ENCODE peak calls at places on chromosomes 12 and 14, in ten cellular contexts. One of them, this sample, is unnamed.

GRCh38 chr14:59427653-59428578 is 37.3 kb downstream of the GPR135 start:
- DNase-seq in HAP-1: no peak
- DNase-seq in AG09309: no peak
- DNase-seq in stomach: no peak
- DNase-seq in IMR-90: no peak
- DNase-seq in ovary: peak; percentile 49
- DNase-seq in AG04450: no peak
- DNase-seq in cardiac fibroblast: peak; percentile 69
- DNase-seq in A549: no peak
- DNase-seq in GM23248: peak; percentile 59
- DNase-seq in this sample: no peak

GRCh38 chr14:100304825-100305445 is 1.3 kb downstream of the SLC25A29 start:
- DNase-seq in HAP-1: peak; percentile 39
- DNase-seq in AG09309: no peak
- DNase-seq in stomach: peak; percentile 88
- DNase-seq in IMR-90: peak; percentile 22
- DNase-seq in ovary: peak; percentile 71
- DNase-seq in AG04450: no peak
- DNase-seq in cardiac fibroblast: peak; percentile 57
- DNase-seq in A549: peak; percentile 36
- DNase-seq in GM23248: peak; percentile 59
- DNase-seq in this sample: peak; percentile 43

GRCh38 chr14:89330236-89331002 is 86.6 kb downstream of the FOXN3 start:
- DNase-seq in HAP-1: no peak
- DNase-seq in AG09309: peak; percentile 72
- DNase-seq in stomach: no peak
- DNase-seq in IMR-90: peak; percentile 97
- DNase-seq in ovary: peak; percentile 75
- DNase-seq in AG04450: peak; percentile 79
- DNase-seq in cardiac fibroblast: peak; percentile 75
- DNase-seq in A549: no peak
- DNase-seq in GM23248: peak; percentile 96
- DNase-seq in this sample: no peak

GRCh38 chr14:38250316-38250715 is 5.6 kb downstream of the CLEC14A start:
- DNase-seq in HAP-1: no peak
- DNase-seq in AG09309: no peak
- DNase-seq in stomach: no peak
- DNase-seq in IMR-90: peak; percentile 24
- DNase-seq in ovary: no peak
- DNase-seq in AG04450: no peak
- DNase-seq in cardiac fibroblast: no peak
- DNase-seq in A549: no peak
- DNase-seq in GM23248: no peak
- DNase-seq in this sample: no peak

GRCh38 chr14:89598548-89599186 is 181.6 kb upstream of the FOXN3 start:
- DNase-seq in HAP-1: no peak
- DNase-seq in AG09309: no peak
- DNase-seq in stomach: no peak
- DNase-seq in IMR-90: peak; percentile 38
- DNase-seq in ovary: no peak
- DNase-seq in AG04450: no peak
- DNase-seq in cardiac fibroblast: peak; percentile 21
- DNase-seq in A549: no peak
- DNase-seq in GM23248: peak; percentile 13
- DNase-seq in this sample: no peak

GRCh38 chr14:45426685-45427282 is 173.8 kb upstream of the MIS18BP1 start:
- DNase-seq in HAP-1: peak; percentile 57
- DNase-seq in AG09309: peak; percentile 8
- DNase-seq in stomach: no peak
- DNase-seq in IMR-90: peak; percentile 34
- DNase-seq in ovary: no peak
- DNase-seq in AG04450: no peak
- DNase-seq in cardiac fibroblast: peak; percentile 46
- DNase-seq in A549: peak; percentile 11
- DNase-seq in GM23248: peak; percentile 49
- DNase-seq in this sample: peak; percentile 10

GRCh38 chr12:57844725-57845477 is 1.6 kb downstream of the CTDSP2 start:
- DNase-seq in HAP-1: peak; percentile 49
- DNase-seq in AG09309: no peak
- DNase-seq in stomach: peak; percentile 58
- DNase-seq in IMR-90: peak; percentile 86
- DNase-seq in ovary: peak; percentile 87
- DNase-seq in AG04450: peak; percentile 57
- DNase-seq in cardiac fibroblast: peak; percentile 95
- DNase-seq in A549: peak; percentile 71
- DNase-seq in GM23248: peak; percentile 93
- DNase-seq in this sample: peak; percentile 40

GRCh38 chr12:75528692-75529091 is 17.3 kb upstream of the KRR1 start:
- DNase-seq in HAP-1: no peak
- DNase-seq in AG09309: no peak
- DNase-seq in stomach: no peak
- DNase-seq in IMR-90: no peak
- DNase-seq in ovary: no peak
- DNase-seq in AG04450: no peak
- DNase-seq in cardiac fibroblast: no peak
- DNase-seq in A549: no peak
- DNase-seq in GM23248: no peak
- DNase-seq in this sample: no peak

GRCh38 chr12:80838024-80838658 is 99.6 kb downstream of the LIN7A start:
- DNase-seq in HAP-1: no peak
- DNase-seq in AG09309: no peak
- DNase-seq in stomach: no peak
- DNase-seq in IMR-90: no peak
- DNase-seq in ovary: no peak
- DNase-seq in AG04450: no peak
- DNase-seq in cardiac fibroblast: no peak
- DNase-seq in A549: no peak
- DNase-seq in GM23248: no peak
- DNase-seq in this sample: no peak

GRCh38 chr12:23303821-23304220 is 645.6 kb downstream of the SOX5 start:
- DNase-seq in HAP-1: no peak
- DNase-seq in AG09309: no peak
- DNase-seq in stomach: no peak
- DNase-seq in IMR-90: no peak
- DNase-seq in ovary: no peak
- DNase-seq in AG04450: no peak
- DNase-seq in cardiac fibroblast: no peak
- DNase-seq in A549: no peak
- DNase-seq in GM23248: no peak
- DNase-seq in this sample: no peak

GRCh38 chr12:51923506-51924365 is 16.4 kb downstream of the ACVRL1 start:
- DNase-seq in HAP-1: no peak
- DNase-seq in AG09309: no peak
- DNase-seq in stomach: peak; percentile 61
- DNase-seq in IMR-90: no peak
- DNase-seq in ovary: peak; percentile 46
- DNase-seq in AG04450: no peak
- DNase-seq in cardiac fibroblast: peak; percentile 57
- DNase-seq in A549: peak; percentile 49
- DNase-seq in GM23248: peak; percentile 74
- DNase-seq in this sample: no peak

GRCh38 chr12:118140825-118141224 is 4.9 kb downstream of the PEBP1 start:
- DNase-seq in HAP-1: no peak
- DNase-seq in AG09309: no peak
- DNase-seq in stomach: no peak
- DNase-seq in IMR-90: no peak
- DNase-seq in ovary: no peak
- DNase-seq in AG04450: no peak
- DNase-seq in cardiac fibroblast: no peak
- DNase-seq in A549: no peak
- DNase-seq in GM23248: no peak
- DNase-seq in this sample: no peak

GRCh38 chr12:118035194-118036041 is 18.9 kb downstream of the RFC5 start:
- DNase-seq in HAP-1: no peak
- DNase-seq in AG09309: no peak
- DNase-seq in stomach: no peak
- DNase-seq in IMR-90: peak; percentile 22
- DNase-seq in ovary: no peak
- DNase-seq in AG04450: no peak
- DNase-seq in cardiac fibroblast: peak; percentile 18
- DNase-seq in A549: no peak
- DNase-seq in GM23248: peak; percentile 74
- DNase-seq in this sample: no peak

GRCh38 chr12:26304273-26304672 is 108.9 kb downstream of the SSPN start:
- DNase-seq in HAP-1: no peak
- DNase-seq in AG09309: no peak
- DNase-seq in stomach: no peak
- DNase-seq in IMR-90: no peak
- DNase-seq in ovary: no peak
- DNase-seq in AG04450: no peak
- DNase-seq in cardiac fibroblast: no peak
- DNase-seq in A549: no peak
- DNase-seq in GM23248: no peak
- DNase-seq in this sample: no peak

GRCh38 chr14:104180561-104181165 is 42.3 kb downstream of the KIF26A start:
- DNase-seq in HAP-1: no peak
- DNase-seq in AG09309: no peak
- DNase-seq in stomach: no peak
- DNase-seq in IMR-90: no peak
- DNase-seq in ovary: no peak
- DNase-seq in AG04450: no peak
- DNase-seq in cardiac fibroblast: no peak
- DNase-seq in A549: no peak
- DNase-seq in GM23248: no peak
- DNase-seq in this sample: no peak

GRCh38 chr12:49541911-49542505 is 3.2 kb downstream of the KCNH3 start:
- DNase-seq in HAP-1: no peak
- DNase-seq in AG09309: no peak
- DNase-seq in stomach: no peak
- DNase-seq in IMR-90: no peak
- DNase-seq in ovary: no peak
- DNase-seq in AG04450: no peak
- DNase-seq in cardiac fibroblast: no peak
- DNase-seq in A549: no peak
- DNase-seq in GM23248: no peak
- DNase-seq in this sample: no peak

GRCh38 chr14:91533623-91534022 is 23.5 kb upstream of the PPP4R3A start:
- DNase-seq in HAP-1: no peak
- DNase-seq in AG09309: no peak
- DNase-seq in stomach: no peak
- DNase-seq in IMR-90: no peak
- DNase-seq in ovary: no peak
- DNase-seq in AG04450: no peak
- DNase-seq in cardiac fibroblast: no peak
- DNase-seq in A549: no peak
- DNase-seq in GM23248: no peak
- DNase-seq in this sample: no peak

GRCh38 chr12:120652671-120653435 is 12.4 kb downstream of the CABP1 start:
- DNase-seq in HAP-1: no peak
- DNase-seq in AG09309: no peak
- DNase-seq in stomach: no peak
- DNase-seq in IMR-90: no peak
- DNase-seq in ovary: no peak
- DNase-seq in AG04450: no peak
- DNase-seq in cardiac fibroblast: no peak
- DNase-seq in A549: no peak
- DNase-seq in GM23248: no peak
- DNase-seq in this sample: no peak

GRCh38 chr12:46442239-46442638 is 69.7 kb upstream of the SLC38A2 start:
- DNase-seq in HAP-1: no peak
- DNase-seq in AG09309: no peak
- DNase-seq in stomach: no peak
- DNase-seq in IMR-90: peak; percentile 82
- DNase-seq in ovary: no peak
- DNase-seq in AG04450: no peak
- DNase-seq in cardiac fibroblast: peak; percentile 51
- DNase-seq in A549: no peak
- DNase-seq in GM23248: peak; percentile 82
- DNase-seq in this sample: no peak
- H3K4me3 ChIP-seq in HAP-1: no peak overlapping the region
- H3K4me3 ChIP-seq in AG09309: no peak overlapping the region
- H3K4me3 ChIP-seq in stomach: no peak overlapping the region
- H3K4me3 ChIP-seq in IMR-90: no peak overlapping the region
- H3K4me3 ChIP-seq in ovary: no peak overlapping the region
- H3K4me3 ChIP-seq in AG04450: no peak overlapping the region
- H3K4me3 ChIP-seq in cardiac fibroblast: no peak overlapping the region
- H3K4me3 ChIP-seq in A549: no peak overlapping the region
- H3K4me3 ChIP-seq in GM23248: peak overlapping the region; percentile 41
- H3K4me3 ChIP-seq in this sample: no peak overlapping the region

GRCh38 chr12:96487634-96488033 is 1.7 kb upstream of the CFAP54 start:
- DNase-seq in HAP-1: no peak
- DNase-seq in AG09309: no peak
- DNase-seq in stomach: no peak
- DNase-seq in IMR-90: no peak
- DNase-seq in ovary: no peak
- DNase-seq in AG04450: no peak
- DNase-seq in cardiac fibroblast: no peak
- DNase-seq in A549: no peak
- DNase-seq in GM23248: no peak
- DNase-seq in this sample: no peak
- H3K4me3 ChIP-seq in HAP-1: no peak overlapping the region
- H3K4me3 ChIP-seq in AG09309: no peak overlapping the region
- H3K4me3 ChIP-seq in stomach: no peak overlapping the region
- H3K4me3 ChIP-seq in IMR-90: no peak overlapping the region
- H3K4me3 ChIP-seq in ovary: no peak overlapping the region
- H3K4me3 ChIP-seq in AG04450: no peak overlapping the region
- H3K4me3 ChIP-seq in cardiac fibroblast: no peak overlapping the region
- H3K4me3 ChIP-seq in A549: no peak overlapping the region
- H3K4me3 ChIP-seq in GM23248: no peak overlapping the region
- H3K4me3 ChIP-seq in this sample: no peak overlapping the region

GRCh38 chr14:62980693-62981092 is 64.6 kb downstream of the KCNH5 start:
- DNase-seq in HAP-1: no peak
- DNase-seq in AG09309: no peak
- DNase-seq in stomach: no peak
- DNase-seq in IMR-90: no peak
- DNase-seq in ovary: no peak
- DNase-seq in AG04450: no peak
- DNase-seq in cardiac fibroblast: no peak
- DNase-seq in A549: no peak
- DNase-seq in GM23248: no peak
- DNase-seq in this sample: no peak
- H3K4me3 ChIP-seq in HAP-1: no peak overlapping the region
- H3K4me3 ChIP-seq in AG09309: no peak overlapping the region
- H3K4me3 ChIP-seq in stomach: no peak overlapping the region
- H3K4me3 ChIP-seq in IMR-90: no peak overlapping the region
- H3K4me3 ChIP-seq in ovary: no peak overlapping the region
- H3K4me3 ChIP-seq in AG04450: no peak overlapping the region
- H3K4me3 ChIP-seq in cardiac fibroblast: no peak overlapping the region
- H3K4me3 ChIP-seq in A549: no peak overlapping the region
- H3K4me3 ChIP-seq in GM23248: no peak overlapping the region
- H3K4me3 ChIP-seq in this sample: no peak overlapping the region

DNA sequence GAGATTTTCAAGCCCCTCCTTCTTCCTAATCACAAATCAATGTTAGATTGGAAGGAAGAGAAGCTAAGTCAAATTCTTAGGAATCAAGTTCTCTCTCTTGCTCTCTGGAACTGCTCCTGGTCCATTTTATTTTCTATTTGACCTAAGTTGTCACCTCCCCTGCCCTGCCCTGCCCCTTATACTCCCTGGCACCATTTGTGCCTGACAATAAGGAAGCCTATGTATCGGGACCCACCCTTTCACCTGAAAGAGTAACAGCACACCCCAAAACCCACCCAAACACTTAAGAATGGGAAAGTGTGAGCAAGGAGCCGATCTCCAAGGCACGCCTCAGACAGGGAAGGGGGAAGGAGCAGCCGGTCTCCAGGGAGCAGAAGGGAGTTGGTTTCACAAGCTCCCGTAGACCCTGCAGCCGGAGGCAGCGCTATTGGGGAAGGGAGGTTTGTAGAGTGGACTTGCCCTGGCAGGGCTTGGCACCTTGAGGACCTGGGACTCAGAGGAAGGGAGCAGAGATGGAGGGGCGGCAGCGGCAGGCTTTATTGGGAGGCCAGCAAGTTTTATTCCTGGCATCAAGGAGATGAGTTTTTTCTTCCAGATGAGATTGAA is 1.6 kb downstream of the LRRC74A start:
- DNase-seq in HAP-1: no peak
- DNase-seq in AG09309: no peak
- DNase-seq in stomach: no peak
- DNase-seq in IMR-90: no peak
- DNase-seq in ovary: peak; percentile 28
- DNase-seq in AG04450: no peak
- DNase-seq in cardiac fibroblast: peak; percentile 51
- DNase-seq in A549: no peak
- DNase-seq in GM23248: peak; percentile 45
- DNase-seq in this sample: no peak
- H3K4me3 ChIP-seq in HAP-1: no peak overlapping the region
- H3K4me3 ChIP-seq in AG09309: peak overlapping the region; percentile 20
- H3K4me3 ChIP-seq in stomach: peak overlapping the region; percentile 18
- H3K4me3 ChIP-seq in IMR-90: no peak overlapping the region
- H3K4me3 ChIP-seq in ovary: peak overlapping the region; percentile 3
- H3K4me3 ChIP-seq in AG04450: peak overlapping the region; percentile 31
- H3K4me3 ChIP-seq in cardiac fibroblast: peak overlapping the region; percentile 20
- H3K4me3 ChIP-seq in A549: no peak overlapping the region
- H3K4me3 ChIP-seq in GM23248: peak overlapping the region; percentile 66
- H3K4me3 ChIP-seq in this sample: no peak overlapping the region